ENCODE peak calls at places on chromosomes 12 and 14, in eight cellular contexts. One of them, this sample, is unnamed.

GRCh38 chr12:51887476-51888315 is at the start of gene ANKRD33:
- DNase-seq in caudate nucleus: no peak
- DNase-seq in psoas muscle: peak
- DNase-seq in cardiac muscle cell: peak
- DNase-seq in left ventricle myocardium inferior: no peak
- DNase-seq in hepatocyte: peak
- DNase-seq in substantia nigra: no peak
- DNase-seq in GM23338: peak
- DNase-seq in this sample: no peak

GRCh38 chr14:94685166-94685581 is 73.0 kb downstream of the SERPINA3 start:
- DNase-seq in caudate nucleus: no peak
- DNase-seq in psoas muscle: no peak
- DNase-seq in cardiac muscle cell: no peak
- DNase-seq in left ventricle myocardium inferior: no peak
- DNase-seq in hepatocyte: no peak
- DNase-seq in substantia nigra: no peak
- DNase-seq in GM23338: peak
- DNase-seq in this sample: no peak

GRCh38 chr14:75299064-75299463 is 20.4 kb downstream of the FOS start:
- DNase-seq in caudate nucleus: no peak
- DNase-seq in psoas muscle: peak
- DNase-seq in cardiac muscle cell: peak
- DNase-seq in left ventricle myocardium inferior: no peak
- DNase-seq in hepatocyte: peak
- DNase-seq in substantia nigra: peak
- DNase-seq in GM23338: no peak
- DNase-seq in this sample: peak

GRCh38 chr12:40942326-40942725 is 245.8 kb upstream of the PDZRN4 start:
- DNase-seq in caudate nucleus: no peak
- DNase-seq in psoas muscle: no peak
- DNase-seq in cardiac muscle cell: peak
- DNase-seq in left ventricle myocardium inferior: no peak
- DNase-seq in hepatocyte: peak
- DNase-seq in substantia nigra: no peak
- DNase-seq in GM23338: peak
- DNase-seq in this sample: no peak

GRCh38 chr14:101834387-101835165 is 73.1 kb downstream of the PPP2R5C start:
- DNase-seq in caudate nucleus: no peak
- DNase-seq in psoas muscle: no peak
- DNase-seq in cardiac muscle cell: peak
- DNase-seq in left ventricle myocardium inferior: no peak
- DNase-seq in hepatocyte: no peak
- DNase-seq in substantia nigra: no peak
- DNase-seq in GM23338: no peak
- DNase-seq in this sample: no peak

GRCh38 chr12:41140117-41140516 is 48.0 kb upstream of the PDZRN4 start:
- DNase-seq in caudate nucleus: no peak
- DNase-seq in psoas muscle: no peak
- DNase-seq in cardiac muscle cell: no peak
- DNase-seq in left ventricle myocardium inferior: no peak
- DNase-seq in hepatocyte: no peak
- DNase-seq in substantia nigra: no peak
- DNase-seq in GM23338: no peak
- DNase-seq in this sample: no peak

GRCh38 chr14:91214306-91214705 is 30.2 kb downstream of the GPR68 start:
- DNase-seq in caudate nucleus: no peak
- DNase-seq in psoas muscle: no peak
- DNase-seq in cardiac muscle cell: no peak
- DNase-seq in left ventricle myocardium inferior: no peak
- DNase-seq in hepatocyte: no peak
- DNase-seq in substantia nigra: no peak
- DNase-seq in GM23338: no peak
- DNase-seq in this sample: no peak

GRCh38 chr12:24175281-24175680 is 225.8 kb upstream of the SOX5 start:
- DNase-seq in caudate nucleus: no peak
- DNase-seq in psoas muscle: no peak
- DNase-seq in cardiac muscle cell: no peak
- DNase-seq in left ventricle myocardium inferior: no peak
- DNase-seq in hepatocyte: peak
- DNase-seq in substantia nigra: no peak
- DNase-seq in GM23338: no peak
- DNase-seq in this sample: no peak

GRCh38 chr12:71746983-71747611 is 7.6 kb upstream of the RAB21 start:
- DNase-seq in caudate nucleus: peak
- DNase-seq in psoas muscle: no peak
- DNase-seq in cardiac muscle cell: peak
- DNase-seq in left ventricle myocardium inferior: no peak
- DNase-seq in hepatocyte: peak
- DNase-seq in substantia nigra: peak
- DNase-seq in GM23338: peak
- DNase-seq in this sample: peak

GRCh38 chr14:102663031-102663430 is 70.6 kb downstream of the RCOR1 start:
- DNase-seq in caudate nucleus: no peak
- DNase-seq in psoas muscle: no peak
- DNase-seq in cardiac muscle cell: peak
- DNase-seq in left ventricle myocardium inferior: no peak
- DNase-seq in hepatocyte: no peak
- DNase-seq in substantia nigra: no peak
- DNase-seq in GM23338: peak
- DNase-seq in this sample: no peak

GRCh38 chr12:130920711-130921381 is 32.9 kb upstream of the ADGRD1 start:
- DNase-seq in caudate nucleus: no peak
- DNase-seq in psoas muscle: peak
- DNase-seq in cardiac muscle cell: peak
- DNase-seq in left ventricle myocardium inferior: peak
- DNase-seq in hepatocyte: peak
- DNase-seq in substantia nigra: no peak
- DNase-seq in GM23338: no peak
- DNase-seq in this sample: no peak

GRCh38 chr14:68856572-68856971 is 63.7 kb upstream of the ZFP36L1 start:
- DNase-seq in caudate nucleus: no peak
- DNase-seq in psoas muscle: no peak
- DNase-seq in cardiac muscle cell: no peak
- DNase-seq in left ventricle myocardium inferior: no peak
- DNase-seq in hepatocyte: no peak
- DNase-seq in substantia nigra: no peak
- DNase-seq in GM23338: no peak
- DNase-seq in this sample: no peak

GRCh38 chr12:102955926-102956737 is 1.3 kb upstream of the ASCL1 start:
- DNase-seq in caudate nucleus: peak
- DNase-seq in psoas muscle: no peak
- DNase-seq in cardiac muscle cell: no peak
- DNase-seq in left ventricle myocardium inferior: no peak
- DNase-seq in hepatocyte: peak
- DNase-seq in substantia nigra: peak
- DNase-seq in GM23338: peak
- DNase-seq in this sample: no peak

GRCh38 chr12:64478661-64479060 is 26.7 kb downstream of the TBK1 start:
- DNase-seq in caudate nucleus: no peak
- DNase-seq in psoas muscle: no peak
- DNase-seq in cardiac muscle cell: no peak
- DNase-seq in left ventricle myocardium inferior: no peak
- DNase-seq in hepatocyte: no peak
- DNase-seq in substantia nigra: no peak
- DNase-seq in GM23338: no peak
- DNase-seq in this sample: no peak

GRCh38 chr12:14216405-14217294 is 148.8 kb upstream of the ATF7IP start:
- DNase-seq in caudate nucleus: no peak
- DNase-seq in psoas muscle: no peak
- DNase-seq in cardiac muscle cell: peak
- DNase-seq in left ventricle myocardium inferior: no peak
- DNase-seq in hepatocyte: no peak
- DNase-seq in substantia nigra: no peak
- DNase-seq in GM23338: no peak
- DNase-seq in this sample: no peak

GRCh38 chr14:97381309-97381708 is 584.1 kb downstream of the VRK1 start:
- DNase-seq in caudate nucleus: no peak
- DNase-seq in psoas muscle: no peak
- DNase-seq in cardiac muscle cell: no peak
- DNase-seq in left ventricle myocardium inferior: no peak
- DNase-seq in hepatocyte: no peak
- DNase-seq in substantia nigra: no peak
- DNase-seq in GM23338: no peak
- DNase-seq in this sample: no peak

GRCh38 chr14:97376310-97376709 is 579.1 kb downstream of the VRK1 start:
- DNase-seq in caudate nucleus: no peak
- DNase-seq in psoas muscle: no peak
- DNase-seq in cardiac muscle cell: no peak
- DNase-seq in left ventricle myocardium inferior: no peak
- DNase-seq in hepatocyte: no peak
- DNase-seq in substantia nigra: no peak
- DNase-seq in GM23338: no peak
- DNase-seq in this sample: no peak

GRCh38 chr14:97377550-97377949 is 580.4 kb downstream of the VRK1 start:
- DNase-seq in caudate nucleus: no peak
- DNase-seq in psoas muscle: no peak
- DNase-seq in cardiac muscle cell: no peak
- DNase-seq in left ventricle myocardium inferior: no peak
- DNase-seq in hepatocyte: no peak
- DNase-seq in substantia nigra: no peak
- DNase-seq in GM23338: peak
- DNase-seq in this sample: no peak

GRCh38 chr14:97380539-97380941 is 583.4 kb downstream of the VRK1 start:
- DNase-seq in caudate nucleus: no peak
- DNase-seq in psoas muscle: no peak
- DNase-seq in cardiac muscle cell: no peak
- DNase-seq in left ventricle myocardium inferior: no peak
- DNase-seq in hepatocyte: peak
- DNase-seq in substantia nigra: no peak
- DNase-seq in GM23338: no peak
- DNase-seq in this sample: peak

GRCh38 chr14:97379091-97379531 is 581.9 kb downstream of the VRK1 start:
- DNase-seq in caudate nucleus: no peak
- DNase-seq in psoas muscle: no peak
- DNase-seq in cardiac muscle cell: no peak
- DNase-seq in left ventricle myocardium inferior: no peak
- DNase-seq in hepatocyte: no peak
- DNase-seq in substantia nigra: no peak
- DNase-seq in GM23338: peak
- DNase-seq in this sample: no peak
- H3K27ac ChIP-seq in caudate nucleus: no peak
- H3K27ac ChIP-seq in psoas muscle: no peak
- H3K27ac ChIP-seq in cardiac muscle cell: no peak
- H3K27ac ChIP-seq in left ventricle myocardium inferior: no peak
- H3K27ac ChIP-seq in hepatocyte: no peak
- H3K27ac ChIP-seq in substantia nigra: no peak
- H3K27ac ChIP-seq in GM23338: no peak
- H3K27ac ChIP-seq in this sample: no peak

GRCh38 chr14:64715146-64715627 is 11.0 kb downstream of the PLEKHG3 start:
- DNase-seq in caudate nucleus: no peak
- DNase-seq in psoas muscle: no peak
- DNase-seq in cardiac muscle cell: no peak
- DNase-seq in left ventricle myocardium inferior: no peak
- DNase-seq in hepatocyte: no peak
- DNase-seq in substantia nigra: no peak
- DNase-seq in GM23338: peak
- DNase-seq in this sample: no peak
- H3K27ac ChIP-seq in caudate nucleus: peak
- H3K27ac ChIP-seq in psoas muscle: no peak
- H3K27ac ChIP-seq in cardiac muscle cell: no peak
- H3K27ac ChIP-seq in left ventricle myocardium inferior: peak
- H3K27ac ChIP-seq in hepatocyte: peak
- H3K27ac ChIP-seq in substantia nigra: peak
- H3K27ac ChIP-seq in GM23338: peak
- H3K27ac ChIP-seq in this sample: peak

GRCh38 chr14:73760598-73761586 is 46.7 kb upstream of the PNMA1 start:
- DNase-seq in caudate nucleus: no peak
- DNase-seq in psoas muscle: no peak
- DNase-seq in cardiac muscle cell: no peak
- DNase-seq in left ventricle myocardium inferior: no peak
- DNase-seq in hepatocyte: no peak
- DNase-seq in substantia nigra: no peak
- DNase-seq in GM23338: no peak
- DNase-seq in this sample: no peak

GRCh38 chr14:73761621-73762355 is 47.6 kb upstream of the PNMA1 start:
- DNase-seq in caudate nucleus: no peak
- DNase-seq in psoas muscle: no peak
- DNase-seq in cardiac muscle cell: no peak
- DNase-seq in left ventricle myocardium inferior: no peak
- DNase-seq in hepatocyte: no peak
- DNase-seq in substantia nigra: no peak
- DNase-seq in GM23338: no peak
- DNase-seq in this sample: no peak

GRCh38 chr14:73764406-73764805 is 50.2 kb upstream of the PNMA1 start:
- DNase-seq in caudate nucleus: no peak
- DNase-seq in psoas muscle: no peak
- DNase-seq in cardiac muscle cell: peak
- DNase-seq in left ventricle myocardium inferior: no peak
- DNase-seq in hepatocyte: no peak
- DNase-seq in substantia nigra: no peak
- DNase-seq in GM23338: no peak
- DNase-seq in this sample: no peak

GRCh38 chr14:73763396-73763795 is 49.2 kb upstream of the PNMA1 start:
- DNase-seq in caudate nucleus: no peak
- DNase-seq in psoas muscle: no peak
- DNase-seq in cardiac muscle cell: no peak
- DNase-seq in left ventricle myocardium inferior: no peak
- DNase-seq in hepatocyte: peak
- DNase-seq in substantia nigra: no peak
- DNase-seq in GM23338: no peak
- DNase-seq in this sample: no peak

GRCh38 chr14:73762375-73762822 is 48.2 kb upstream of the PNMA1 start:
- DNase-seq in caudate nucleus: no peak
- DNase-seq in psoas muscle: no peak
- DNase-seq in cardiac muscle cell: no peak
- DNase-seq in left ventricle myocardium inferior: no peak
- DNase-seq in hepatocyte: peak
- DNase-seq in substantia nigra: no peak
- DNase-seq in GM23338: no peak
- DNase-seq in this sample: no peak
- H3K27ac ChIP-seq in caudate nucleus: no peak
- H3K27ac ChIP-seq in psoas muscle: peak
- H3K27ac ChIP-seq in cardiac muscle cell: no peak
- H3K27ac ChIP-seq in left ventricle myocardium inferior: peak
- H3K27ac ChIP-seq in hepatocyte: peak
- H3K27ac ChIP-seq in substantia nigra: no peak
- H3K27ac ChIP-seq in GM23338: no peak
- H3K27ac ChIP-seq in this sample: peak

GRCh38 chr14:100230361-100230760 is 8.6 kb upstream of the YY1 start:
- DNase-seq in caudate nucleus: no peak
- DNase-seq in psoas muscle: no peak
- DNase-seq in cardiac muscle cell: no peak
- DNase-seq in left ventricle myocardium inferior: no peak
- DNase-seq in hepatocyte: no peak
- DNase-seq in substantia nigra: no peak
- DNase-seq in GM23338: no peak
- DNase-seq in this sample: no peak

GRCh38 chr14:100238419-100239199 is at the start of gene YY1:
- DNase-seq in caudate nucleus: peak
- DNase-seq in psoas muscle: peak
- DNase-seq in cardiac muscle cell: peak
- DNase-seq in left ventricle myocardium inferior: peak
- DNase-seq in hepatocyte: peak
- DNase-seq in substantia nigra: peak
- DNase-seq in GM23338: peak
- DNase-seq in this sample: peak

GRCh38 chr14:100236873-100237272 is 2.1 kb upstream of the YY1 start:
- DNase-seq in caudate nucleus: no peak
- DNase-seq in psoas muscle: no peak
- DNase-seq in cardiac muscle cell: no peak
- DNase-seq in left ventricle myocardium inferior: no peak
- DNase-seq in hepatocyte: no peak
- DNase-seq in substantia nigra: no peak
- DNase-seq in GM23338: no peak
- DNase-seq in this sample: no peak

GRCh38 chr14:100237735-100238418 is 1.1 kb upstream of the YY1 start:
- DNase-seq in caudate nucleus: peak
- DNase-seq in psoas muscle: peak
- DNase-seq in cardiac muscle cell: peak
- DNase-seq in left ventricle myocardium inferior: peak
- DNase-seq in hepatocyte: peak
- DNase-seq in substantia nigra: peak
- DNase-seq in GM23338: peak
- DNase-seq in this sample: peak

GRCh38 chr14:100234511-100234910 is 4.4 kb upstream of the YY1 start:
- DNase-seq in caudate nucleus: no peak
- DNase-seq in psoas muscle: no peak
- DNase-seq in cardiac muscle cell: no peak
- DNase-seq in left ventricle myocardium inferior: no peak
- DNase-seq in hepatocyte: no peak
- DNase-seq in substantia nigra: no peak
- DNase-seq in GM23338: no peak
- DNase-seq in this sample: no peak
- H3K27ac ChIP-seq in caudate nucleus: no peak
- H3K27ac ChIP-seq in psoas muscle: no peak
- H3K27ac ChIP-seq in cardiac muscle cell: no peak
- H3K27ac ChIP-seq in left ventricle myocardium inferior: no peak
- H3K27ac ChIP-seq in hepatocyte: no peak
- H3K27ac ChIP-seq in substantia nigra: no peak
- H3K27ac ChIP-seq in GM23338: no peak
- H3K27ac ChIP-seq in this sample: no peak